ENCODE peak calls at places on chromosomes 4 and X, in five cellular contexts. Z, T, Q, E and U are unnamed samples.

GRCh38 chr4:4385729-4386295 is 1.1 kb upstream of the NSG1 start:
- DNase-seq in Z (no peak), T (no peak), Q (no peak), E (no peak), U (no peak)

GRCh38 chrX:110051559-110051958 is 48.6 kb downstream of the TMEM164 start:
- DNase-seq in Z (no peak), T (peak; percentile 38), Q (no peak), E (no peak), U (no peak)

GRCh38 chr4:85637778-85638177 is 162.8 kb downstream of the ARHGAP24 start:
- DNase-seq in Z (no peak), T (no peak), Q (no peak), E (no peak), U (no peak)

GRCh38 chrX:46626566-46626965 is 53.0 kb downstream of the CHST7 start:
- DNase-seq in Z (no peak), T (peak; percentile 23), Q (no peak), E (no peak), U (no peak)

GRCh38 chr4:110616162-110617062 is 6.5 kb downstream of the PITX2 start:
- DNase-seq in Z (no peak), T (no peak), Q (no peak), E (no peak), U (no peak)

GRCh38 chr4:138845051-138845450 is 170.5 kb upstream of the NOCT start:
- DNase-seq in Z (no peak), T (no peak), Q (no peak), E (no peak), U (no peak)

GRCh38 chrX:38973327-38973726 is 172.1 kb downstream of the MID1IP1 start:
- DNase-seq in Z (peak; percentile 18), T (no peak), Q (peak; percentile 37), E (no peak), U (no peak)

GRCh38 chr4:83285022-83285387 is 407 bp upstream of the COQ2 start:
- DNase-seq in Z (no peak), T (no peak), Q (peak; percentile 58), E (no peak), U (peak; percentile 5)

GRCh38 chrX:135484636-135485289 is 35.7 kb upstream of the INTS6L start:
- DNase-seq in Z (peak; percentile 9), T (no peak), Q (peak; percentile 74), E (no peak), U (no peak)

GRCh38 chrX:132489256-132490085 is 633 bp upstream of the MBNL3 start:
- DNase-seq in Z (peak; percentile 39), T (peak; percentile 78), Q (peak; percentile 16), E (peak; percentile 26), U (peak; percentile 71)

GRCh38 chr4:79913581-79913980 is 159.4 kb downstream of the ANTXR2 start:
- DNase-seq in Z (no peak), T (no peak), Q (peak; percentile 50), E (no peak), U (no peak)

GRCh38 chr4:74516321-74516720 is 71.4 kb downstream of the AREG start:
- DNase-seq in Z (no peak), T (no peak), Q (peak; percentile 40), E (no peak), U (no peak)

GRCh38 chrX:107715331-107716044 is 60.1 kb downstream of the TSC22D3 start:
- DNase-seq in Z (no peak), T (no peak), Q (peak; percentile 44), E (no peak), U (no peak)

GRCh38 chr4:70903282-70903603 is 1.1 kb downstream of the MOB1B start:
- DNase-seq in Z (peak; percentile 49), T (peak; percentile 18), Q (peak; percentile 34), E (no peak), U (peak; percentile 5)

GRCh38 chr4:104451573-104451972 is 43.1 kb downstream of the CXXC4 start:
- DNase-seq in Z (no peak), T (no peak), Q (no peak), E (no peak), U (no peak)

GRCh38 chrX:83511208-83511607 is 3.1 kb downstream of the POU3F4 start:
- DNase-seq in Z (no peak), T (no peak), Q (no peak), E (no peak), U (no peak)
- H3K4me3 ChIP-seq in Z (no peak overlapping the region), T (no peak overlapping the region), Q (no peak overlapping the region), E (no peak overlapping the region), U (no peak overlapping the region)

GRCh38 chrX:63408050-63408449 is 56.9 kb upstream of the SPIN4 start:
- DNase-seq in Z (no peak), T (no peak), Q (no peak), E (no peak), U (no peak)
- TF ChIP-seq CTCF in Z (no peak), T (no peak), Q (no peak), E (no peak), U (no peak)

DNA sequence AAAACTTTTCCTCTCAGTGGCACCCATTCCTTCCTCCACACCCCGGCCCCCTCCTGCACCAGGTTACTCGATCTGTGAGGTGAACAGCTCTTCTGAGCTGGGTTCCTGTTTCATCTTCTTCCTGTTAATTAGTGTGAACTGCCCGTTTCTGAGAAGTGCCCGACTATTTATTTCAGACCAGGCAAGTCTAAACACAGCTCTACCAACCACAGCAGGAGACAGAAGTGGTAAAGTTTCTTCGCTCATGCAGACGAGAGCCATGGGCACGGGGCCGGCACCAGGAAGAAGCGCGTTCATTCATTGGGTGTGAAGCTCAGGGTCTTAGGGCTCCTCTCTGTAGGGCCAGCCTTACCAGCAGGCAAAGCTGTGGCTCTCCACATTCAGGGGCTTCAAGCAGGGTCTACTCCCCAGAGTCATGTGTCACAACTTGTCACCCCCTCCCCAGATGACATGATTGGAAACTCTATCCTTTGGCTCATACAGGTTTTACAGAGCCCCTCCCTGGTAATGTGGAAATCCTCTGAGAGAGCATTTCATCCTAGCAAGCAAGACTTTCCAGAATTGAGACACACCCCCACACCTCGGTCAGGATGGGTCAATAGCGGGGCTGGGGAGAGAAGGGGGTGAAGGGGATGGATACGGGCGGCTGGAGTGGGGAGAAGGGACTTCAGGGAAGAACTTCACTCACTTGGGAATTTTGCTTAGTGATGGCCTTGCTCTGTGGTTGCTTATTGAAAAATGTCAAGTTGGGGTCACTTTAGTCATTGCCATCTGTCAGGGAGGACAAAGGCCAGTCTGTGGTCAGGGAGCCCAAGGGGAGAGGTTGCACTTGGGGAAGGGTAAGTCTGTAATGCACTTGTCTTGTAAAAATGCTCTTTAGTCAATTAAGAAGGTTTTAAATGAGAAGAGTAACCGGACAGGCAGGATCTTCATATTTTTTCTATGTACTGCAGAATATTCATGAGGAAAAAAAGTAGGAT is 121.6 kb upstream of the TRIM2 start:
- DNase-seq in Z (no peak), T (no peak), Q (no peak), E (peak; percentile 23), U (no peak)
- H3K4me3 ChIP-seq in Z (no peak overlapping the region), T (no peak overlapping the region), Q (no peak overlapping the region), E (no peak overlapping the region), U (no peak overlapping the region)

GRCh38 chrX:119186194-119186593 is 49.9 kb upstream of the PGRMC1 start:
- DNase-seq in Z (no peak), T (no peak), Q (no peak), E (no peak), U (no peak)

GRCh38 chrX:119177278-119177677 is 49.7 kb upstream of the KIAA1210 start:
- DNase-seq in Z (no peak), T (no peak), Q (no peak), E (no peak), U (no peak)

GRCh38 chrX:119186763-119187162 is 49.3 kb upstream of the PGRMC1 start:
- DNase-seq in Z (no peak), T (no peak), Q (no peak), E (no peak), U (no peak)

GRCh38 chrX:119187298-119187697 is 48.8 kb upstream of the PGRMC1 start:
- DNase-seq in Z (no peak), T (no peak), Q (no peak), E (no peak), U (no peak)

GRCh38 chrX:119181491-119181890 is 53.9 kb upstream of the KIAA1210 start:
- DNase-seq in Z (no peak), T (no peak), Q (peak; percentile 23), E (peak; percentile 5), U (peak; percentile 36)
- TF ChIP-seq CTCF in Z (no peak), T (no peak), Q (peak; percentile 41), E (no peak), U (peak; percentile 52)

DNA sequence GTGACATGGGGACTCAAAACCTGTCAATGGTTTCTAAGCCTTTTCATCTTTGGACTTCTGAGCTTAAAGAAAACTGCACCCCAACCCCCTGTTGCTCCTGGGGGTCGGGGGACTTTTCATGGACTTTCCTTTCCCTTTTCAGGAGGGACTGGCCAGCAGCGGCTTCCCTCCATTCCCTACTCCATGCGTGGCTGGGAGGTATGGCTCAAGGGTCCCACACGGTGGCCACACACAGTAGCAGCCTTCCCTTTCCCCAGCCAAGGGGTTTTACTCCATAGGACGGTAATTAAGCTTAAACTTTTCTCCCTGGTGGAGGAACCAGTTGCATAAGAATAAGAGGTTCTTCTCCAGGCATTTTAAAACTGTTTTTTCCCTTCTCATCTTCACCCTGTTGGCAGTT is 325.5 kb downstream of the TLL1 start:
- DNase-seq in Z (no peak), T (no peak), Q (no peak), E (no peak), U (peak; percentile 5)
- H3K4me3 ChIP-seq in Z (no peak overlapping the region), T (no peak overlapping the region), Q (no peak overlapping the region), E (no peak overlapping the region), U (no peak overlapping the region)

GRCh38 chr4:185656467-185656890 is 121.2 kb upstream of the PDLIM3 start:
- DNase-seq in Z (no peak), T (no peak), Q (peak; percentile 67), E (peak; percentile 53), U (no peak)
- TF ChIP-seq CTCF in Z (no peak), T (no peak), Q (peak; percentile 75), E (no peak), U (no peak)

GRCh38 chr4:159229164-159229563 is 126.3 kb downstream of the RAPGEF2 start:
- DNase-seq in Z (no peak), T (no peak), Q (peak; percentile 81), E (no peak), U (peak; percentile 83)

GRCh38 chr4:159224412-159224811 is 121.5 kb downstream of the RAPGEF2 start:
- DNase-seq in Z (no peak), T (no peak), Q (no peak), E (no peak), U (no peak)

GRCh38 chr4:159232465-159233106 is 129.7 kb downstream of the RAPGEF2 start:
- DNase-seq in Z (no peak), T (no peak), Q (no peak), E (no peak), U (no peak)

GRCh38 chr4:159227378-159227777 is 124.5 kb downstream of the RAPGEF2 start:
- DNase-seq in Z (no peak), T (no peak), Q (no peak), E (peak; percentile 9), U (no peak)

DNA sequence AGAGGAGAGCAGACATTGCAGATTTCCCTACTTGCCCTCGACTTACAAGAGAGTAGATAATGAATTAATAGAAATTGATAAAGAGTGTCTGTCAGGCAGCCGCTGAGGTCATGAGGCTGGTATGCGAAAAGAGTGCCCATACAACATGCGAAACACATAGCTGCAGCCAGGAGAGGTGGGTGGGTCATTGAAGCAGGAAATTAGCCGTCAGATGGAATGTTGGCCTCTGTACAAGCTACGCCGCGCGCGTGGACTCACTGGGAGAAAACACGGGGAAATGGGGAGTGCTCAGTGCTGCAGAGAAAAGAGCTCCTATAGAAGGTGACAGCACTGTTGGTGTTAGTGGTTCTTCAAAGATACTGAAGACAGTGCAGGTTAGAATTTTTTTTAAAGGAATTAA is 125.1 kb downstream of the RAPGEF2 start:
- DNase-seq in Z (peak; percentile 45), T (peak; percentile 75), Q (peak; percentile 95), E (peak; percentile 47), U (peak; percentile 76)
- H3K4me3 ChIP-seq in Z (peak overlapping the region; percentile 40), T (peak overlapping the region; percentile 10), Q (peak overlapping the region; percentile 37), E (no peak overlapping the region), U (peak overlapping the region; percentile 8)